ENCODE peak calls at places on chromosomes 16 and 17, in six cellular contexts. I is stomach, A is right lobe of liver, T is testis, X is endothelial cell of umbilical vein, L is sigmoid colon. Z is an unnamed sample.

GRCh38 chr16:86975445-86975844 is 341.7 kb downstream of the C16orf95 start:
- DNase-seq in I (no peak), A (no peak), T (peak; percentile 63), X (peak; percentile 87), L (no peak), Z (no peak)

GRCh38 chr17:3639981-3640596 is 3.5 kb downstream of the CTNS start:
- DNase-seq in I (peak; percentile 43), A (peak; percentile 34), T (peak; percentile 37), X (peak; percentile 64), L (no peak), Z (peak; percentile 77)

GRCh38 chr17:31357831-31358400 is 33.6 kb upstream of the RAB11FIP4 start:
- DNase-seq in I (no peak), A (no peak), T (no peak), X (no peak), L (no peak), Z (no peak)

GRCh38 chr16:66131895-66132294 is 234.6 kb upstream of the CDH5 start:
- DNase-seq in I (no peak), A (no peak), T (no peak), X (no peak), L (no peak), Z (no peak)

GRCh38 chr17:65542595-65542994 is 18.9 kb downstream of the AXIN2 start:
- DNase-seq in I (no peak), A (no peak), T (no peak), X (peak; percentile 7), L (no peak), Z (no peak)

GRCh38 chr17:63278731-63279442 is 167.2 kb downstream of the CYB561 start:
- DNase-seq in I (no peak), A (no peak), T (no peak), X (peak; percentile 28), L (no peak), Z (no peak)

GRCh38 chr16:5412721-5413120 is 315.1 kb upstream of the EEF2KMT start:
- DNase-seq in I (no peak), A (no peak), T (no peak), X (no peak), L (no peak), Z (no peak)

GRCh38 chr17:38558751-38559024 is 47.1 kb downstream of the SRCIN1 start:
- DNase-seq in I (no peak), A (no peak), T (no peak), X (no peak), L (no peak), Z (no peak)

GRCh38 chr16:85176541-85177447 is 64.5 kb upstream of the CIBAR2 start:
- DNase-seq in I (no peak), A (peak; percentile 46), T (no peak), X (no peak), L (no peak), Z (no peak)

GRCh38 chr16:27109666-27110523 is 43.2 kb downstream of the C16orf82 start:
- DNase-seq in I (peak; percentile 75), A (peak; percentile 75), T (peak; percentile 75), X (peak; percentile 62), L (peak; percentile 80), Z (peak; percentile 52)

GRCh38 chr17:5110816-5111215 is 862 bp downstream of the ZNF232 start:
- DNase-seq in I (no peak), A (no peak), T (no peak), X (no peak), L (no peak), Z (no peak)

GRCh38 chr17:78826836-78827509 is 13.6 kb downstream of the USP36 start:
- DNase-seq in I (no peak), A (no peak), T (no peak), X (no peak), L (peak; percentile 70), Z (peak; percentile 53)

GRCh38 chr17:31877911-31878702 is 19.1 kb upstream of the COPRS start:
- DNase-seq in I (no peak), A (no peak), T (no peak), X (peak; percentile 84), L (no peak), Z (no peak)

GRCh38 chr16:70523621-70524405 is at the start of gene SF3B3:
- DNase-seq in I (peak; percentile 69), A (peak; percentile 75), T (peak; percentile 81), X (peak; percentile 84), L (peak; percentile 75), Z (peak; percentile 72)

GRCh38 chr16:11583171-11583570 is 3.5 kb downstream of the LITAF start:
- DNase-seq in I (no peak), A (peak; percentile 7), T (no peak), X (no peak), L (no peak), Z (no peak)

GRCh38 chr17:55751720-55752250 is 934 bp downstream of the PCTP start:
- DNase-seq in I (no peak), A (no peak), T (no peak), X (no peak), L (no peak), Z (no peak)

GRCh38 chr16:78647491-78647890 is 548.0 kb downstream of the WWOX start:
- DNase-seq in I (no peak), A (no peak), T (no peak), X (no peak), L (no peak), Z (no peak)

GRCh38 chr17:7912927-7913524 is 3.1 kb downstream of the RNF227 start:
- DNase-seq in I (no peak), A (no peak), T (peak; percentile 47), X (peak; percentile 70), L (no peak), Z (peak; percentile 45)

GRCh38 chr16:63289834-63290460 is 1253.7 kb upstream of the CDH8 start:
- DNase-seq in I (peak; percentile 46), A (no peak), T (peak; percentile 66), X (peak; percentile 1), L (peak; percentile 60), Z (peak; percentile 55)

DNA sequence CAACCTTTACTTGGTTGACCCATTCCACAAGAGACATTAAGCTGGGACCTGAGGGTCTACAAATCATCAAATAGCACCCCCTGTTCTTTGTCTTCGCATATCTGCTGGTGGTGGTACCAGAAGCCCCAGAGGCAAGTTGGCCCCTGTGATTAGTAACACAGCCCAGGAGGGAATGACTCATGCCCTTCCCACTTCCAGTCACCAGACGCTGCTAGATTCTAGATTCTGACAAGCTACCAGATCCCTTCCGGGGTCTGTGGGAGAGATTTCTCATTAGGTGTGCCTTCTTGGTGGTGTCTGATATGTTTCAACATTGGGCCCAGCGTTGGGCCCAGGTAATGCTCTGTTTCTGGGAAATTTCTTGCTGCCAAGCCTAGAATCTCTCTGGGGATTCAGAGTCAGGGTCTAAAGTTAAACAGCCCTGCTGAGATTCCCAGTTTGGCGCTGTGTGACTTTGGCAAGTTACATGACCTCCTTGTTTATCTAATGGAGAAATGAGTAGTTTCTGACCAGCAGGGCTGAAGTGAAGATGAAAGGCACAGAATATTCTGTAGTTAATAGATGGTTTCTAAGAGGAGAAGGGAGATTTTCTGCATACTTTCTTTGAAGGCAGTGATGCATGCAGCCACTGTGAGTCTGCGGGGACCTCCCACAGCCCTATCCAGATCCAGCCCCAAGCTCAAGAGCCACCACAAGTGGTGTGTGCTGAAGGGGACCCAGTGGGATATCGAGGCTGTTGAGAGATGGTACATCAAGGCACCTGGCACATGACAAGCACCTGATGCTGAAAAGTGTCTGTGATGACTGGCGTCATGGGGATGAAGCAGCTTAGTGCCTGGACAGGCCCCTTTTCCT is 3.9 kb downstream of the TRPV2 start:
- DNase-seq in I (no peak), A (no peak), T (no peak), X (peak; percentile 63), L (peak; percentile 79), Z (no peak)
- H3K4me3 ChIP-seq in I (no peak overlapping the region), A (no peak overlapping the region), T (no peak overlapping the region), X (no peak overlapping the region), L (no peak overlapping the region), Z (no peak overlapping the region)

GRCh38 chr17:73594598-73594997 is 49.6 kb downstream of the SDK2 start:
- DNase-seq in I (no peak), A (no peak), T (no peak), X (no peak), L (no peak), Z (no peak)

GRCh38 chr17:73594025-73594424 is 50.2 kb downstream of the SDK2 start:
- DNase-seq in I (no peak), A (no peak), T (no peak), X (no peak), L (no peak), Z (no peak)

GRCh38 chr17:73595931-73596330 is 48.3 kb downstream of the SDK2 start:
- DNase-seq in I (no peak), A (no peak), T (no peak), X (no peak), L (no peak), Z (no peak)

GRCh38 chr17:73593249-73593965 is 50.8 kb downstream of the SDK2 start:
- DNase-seq in I (no peak), A (no peak), T (no peak), X (no peak), L (no peak), Z (no peak)

GRCh38 chr17:73595068-73595865 is 49.0 kb downstream of the SDK2 start:
- DNase-seq in I (peak; percentile 31), A (no peak), T (peak; percentile 51), X (no peak), L (no peak), Z (no peak)
- TF ChIP-seq CTCF in I (no peak), A (peak; percentile 24), T (no peak), X (peak; percentile 9), L (no peak), Z (no peak)

GRCh38 chr16:68643847-68644246 is 1.3 kb upstream of the CDH3 start:
- DNase-seq in I (no peak), A (no peak), T (no peak), X (no peak), L (no peak), Z (no peak)

GRCh38 chr16:68644303-68644702 is 807 bp upstream of the CDH3 start:
- DNase-seq in I (no peak), A (no peak), T (no peak), X (no peak), L (no peak), Z (no peak)

GRCh38 chr16:68643227-68643626 is 1.9 kb upstream of the CDH3 start:
- DNase-seq in I (no peak), A (no peak), T (no peak), X (no peak), L (no peak), Z (no peak)

GRCh38 chr16:68645494-68646388 is 631 bp downstream of the CDH3 start:
- DNase-seq in I (no peak), A (no peak), T (no peak), X (no peak), L (no peak), Z (peak; percentile 14)

GRCh38 chr16:68644715-68645493 is at the start of gene CDH3:
- DNase-seq in I (peak; percentile 63), A (no peak), T (peak; percentile 59), X (no peak), L (no peak), Z (peak; percentile 61)
- TF ChIP-seq POLR2A in I (no peak), A (no peak), T (no peak), X (no peak), L (no peak), Z (no peak)

GRCh38 chr17:81890447-81891302 is 711 bp downstream of the ALYREF start:
- DNase-seq in I (no peak), A (no peak), T (no peak), X (peak; percentile 34), L (peak; percentile 62), Z (no peak)

GRCh38 chr17:81889602-81890001 is 1.8 kb downstream of the ALYREF start:
- DNase-seq in I (no peak), A (no peak), T (no peak), X (no peak), L (no peak), Z (no peak)

GRCh38 chr17:81888105-81888987 is 3.0 kb downstream of the ALYREF start:
- DNase-seq in I (no peak), A (no peak), T (no peak), X (no peak), L (no peak), Z (no peak)

GRCh38 chr17:81888988-81889595 is 2.3 kb downstream of the ALYREF start:
- DNase-seq in I (no peak), A (no peak), T (no peak), X (no peak), L (peak; percentile 68), Z (no peak)

GRCh38 chr17:81891303-81891552 is 158 bp downstream of the ALYREF start:
- DNase-seq in I (no peak), A (no peak), T (no peak), X (no peak), L (no peak), Z (no peak)
- H3K4me3 ChIP-seq in I (peak overlapping the region; percentile 96), A (peak overlapping the region; percentile 91), T (peak overlapping the region; percentile 95), X (peak overlapping the region; percentile 77), L (peak overlapping the region; percentile 77), Z (peak overlapping the region; percentile 85)

Z was measured in body of pancreas.